ENCODE peak calls at places on chromosome 21, in five cellular contexts. X is COR-L47; D is stomach; U is aorta; G is activated CD8-positive, alpha-beta memory T cell treated with anti-CD3 and anti-CD28 coated beads for 4 hours. N is an unnamed sample.
A peak's percentile ranks its signal among the peaks of the same experiment; 100 is the strongest.

GRCh38 chr21:36773111-36773510 is 74.2 kb downstream of the SIM2 start:
- DNase-seq in X (no peak), D (peak; percentile 96), U (peak; percentile 85), G (no peak), N (peak; percentile 87)

GRCh38 chr21:44527156-44527982 is 12.6 kb downstream of the KRTAP10-1 start:
- DNase-seq in X (no peak), D (no peak), U (no peak), G (no peak), N (no peak)

GRCh38 chr21:36657999-36658398 is 40.9 kb upstream of the SIM2 start:
- DNase-seq in X (no peak), D (no peak), U (no peak), G (no peak), N (no peak)

GRCh38 chr21:17769049-17769845 is 49.9 kb downstream of the C21orf91 start:
- DNase-seq in X (no peak), D (no peak), U (no peak), G (no peak), N (no peak)

GRCh38 chr21:46515109-46515508 is 56.4 kb downstream of the DIP2A start:
- DNase-seq in X (no peak), D (peak; percentile 82), U (peak; percentile 69), G (no peak), N (peak; percentile 49)

GRCh38 chr21:38597436-38597835 is 99.2 kb upstream of the ERG start:
- DNase-seq in X (no peak), D (no peak), U (no peak), G (no peak), N (no peak)

GRCh38 chr21:42836402-42836666 is 43.0 kb downstream of the WDR4 start:
- DNase-seq in X (no peak), D (no peak), U (no peak), G (no peak), N (no peak)

GRCh38 chr21:42117229-42118048 is 46.3 kb downstream of the UMODL1 start:
- DNase-seq in X (peak; percentile 70), D (peak; percentile 83), U (peak; percentile 80), G (peak; percentile 47), N (no peak)

GRCh38 chr21:36606292-36606982 is 92.5 kb upstream of the SIM2 start:
- DNase-seq in X (no peak), D (no peak), U (no peak), G (no peak), N (no peak)

GRCh38 chr21:32770514-32771133 is 931 bp downstream of the PAXBP1 start:
- DNase-seq in X (no peak), D (no peak), U (no peak), G (no peak), N (no peak)

GRCh38 chr21:37458669-37459276 is 92.2 kb downstream of the DYRK1A start:
- DNase-seq in X (no peak), D (no peak), U (no peak), G (no peak), N (no peak)

GRCh38 chr21:36113647-36114428 is 21.0 kb upstream of the CBR3 start:
- DNase-seq in X (peak; percentile 91), D (peak; percentile 85), U (no peak), G (no peak), N (peak; percentile 90)

GRCh38 chr21:28723666-28724065 is 269.0 kb downstream of the LTN1 start:
- DNase-seq in X (no peak), D (no peak), U (no peak), G (no peak), N (no peak)

GRCh38 chr21:36321325-36322082 is 1.5 kb downstream of the MORC3 start:
- DNase-seq in X (peak; percentile 8), D (peak; percentile 33), U (no peak), G (no peak), N (no peak)

GRCh38 chr21:32981096-32981495 is 44.6 kb upstream of the OLIG2 start:
- DNase-seq in X (no peak), D (no peak), U (no peak), G (no peak), N (no peak)

GRCh38 chr21:17359781-17360180 is 153.1 kb upstream of the CXADR start:
- DNase-seq in X (no peak), D (no peak), U (no peak), G (no peak), N (no peak)

GRCh38 chr21:27275294-27275927 is 308.5 kb upstream of the ADAMTS5 start:
- DNase-seq in X (no peak), D (no peak), U (no peak), G (no peak), N (no peak)

GRCh38 chr21:41945982-41946381 is 7.8 kb downstream of the C2CD2 start:
- DNase-seq in X (no peak), D (no peak), U (no peak), G (no peak), N (no peak)

GRCh38 chr21:15722591-15723324 is 7.0 kb upstream of the USP25 start:
- DNase-seq in X (no peak), D (peak; percentile 43), U (no peak), G (no peak), N (no peak)

GRCh38 chr21:35585155-35585554 is 475.2 kb downstream of the SETD4 start:
- DNase-seq in X (no peak), D (no peak), U (no peak), G (no peak), N (no peak)

N was measured in left colon.